ENCODE peak calls at places on chromosomes 2 and 18, in four cellular contexts. R, W, B and O are unnamed samples.

GRCh38 chr2:219574509-219575311 is 2.6 kb downstream of the INHA start:
- DNase-seq in R (no peak), W (peak), B (no peak), O (no peak)

GRCh38 chr2:219554369-219554768 is 10.5 kb downstream of the TMEM198 start:
- DNase-seq in R (no peak), W (peak), B (no peak), O (peak)

GRCh38 chr18:6598657-6599056 is 130.9 kb upstream of the ARHGAP28 start:
- DNase-seq in R (no peak), W (no peak), B (no peak), O (no peak)

GRCh38 chr2:220147186-220147585 is 519.8 kb downstream of the SLC4A3 start:
- DNase-seq in R (no peak), W (no peak), B (no peak), O (no peak)

GRCh38 chr2:76427447-76427846 is 716.7 kb upstream of the GCFC2 start:
- DNase-seq in R (no peak), W (no peak), B (no peak), O (no peak)

GRCh38 chr2:217980036-217980435 is 22.8 kb downstream of the TNS1 start:
- DNase-seq in R (no peak), W (peak), B (no peak), O (no peak)

GRCh38 chr18:43760010-43760409 is 482.7 kb upstream of the SYT4 start:
- DNase-seq in R (no peak), W (no peak), B (no peak), O (no peak)

GRCh38 chr2:191396794-191397193 is 151.6 kb downstream of the MYO1B start:
- DNase-seq in R (no peak), W (no peak), B (no peak), O (no peak)

GRCh38 chr2:150646746-150647145 is 159.3 kb upstream of the RND3 start:
- DNase-seq in R (no peak), W (no peak), B (no peak), O (no peak)